ENCODE peak calls at places on chromosomes 3 and 15, in six cellular contexts. L is GM23338, Y is substantia nigra, X is WERI-Rb-1, N is left ventricle myocardium inferior, F is heart left ventricle. H is an unnamed sample.

GRCh38 chr15:43930079-43930478 is 103.3 kb downstream of the WDR76 start:
- DNase-seq in F (no peak), N (no peak), Y (no peak), L (peak), X (peak), H (no peak)

GRCh38 chr3:186287723-186288122 is 74.3 kb downstream of the DGKG start:
- DNase-seq in L (no peak), F (no peak), Y (no peak), X (no peak), N (no peak), H (no peak)

GRCh38 chr15:31062310-31062964 is 39.1 kb downstream of the TRPM1 start:
- DNase-seq in N (no peak), X (no peak), L (no peak), F (no peak), Y (no peak), H (no peak)

GRCh38 chr15:90007089-90007487 is 6.0 kb downstream of the ZNF710 start:
- DNase-seq in Y (no peak), L (no peak), N (no peak), X (no peak), F (no peak), H (no peak)

GRCh38 chr3:139634236-139634635 is 43.5 kb downstream of the NMNAT3 start:
- DNase-seq in L (no peak), N (no peak), F (no peak), Y (no peak), X (no peak), H (no peak)

GRCh38 chr15:54082836-54083492 is 104.7 kb downstream of the UNC13C start:
- DNase-seq in Y (no peak), L (peak), X (peak), N (no peak), F (no peak), H (no peak)

GRCh38 chr3:152379415-152380042 is 110.8 kb downstream of the MBNL1 start:
- DNase-seq in F (no peak), N (no peak), L (no peak), Y (no peak), X (no peak), H (no peak)

GRCh38 chr3:9946112-9947024 is 5.8 kb downstream of the PRRT3 start:
- DNase-seq in Y (peak), L (peak), F (peak), X (peak), N (peak), H (peak)

GRCh38 chr3:184549793-184550585 is 11.6 kb upstream of the EPHB3 start:
- DNase-seq in X (peak), N (no peak), F (no peak), Y (peak), L (no peak), H (no peak)

GRCh38 chr3:42656680-42657610 is 3.4 kb downstream of the ZBTB47 start:
- DNase-seq in L (no peak), X (no peak), F (no peak), Y (no peak), N (no peak), H (peak)

GRCh38 chr3:154955907-154956533 is 124.1 kb upstream of the MME start:
- DNase-seq in L (no peak), Y (no peak), X (no peak), F (no peak), N (no peak), H (no peak)

GRCh38 chr3:117709108-117709507 is 999.5 kb downstream of the TUSC7 start:
- DNase-seq in Y (no peak), L (no peak), F (no peak), N (no peak), X (no peak), H (no peak)

GRCh38 chr3:127889461-127889863 is 25.6 kb upstream of the KBTBD12 start:
- DNase-seq in N (no peak), X (no peak), L (no peak), F (no peak), Y (no peak), H (no peak)

GRCh38 chr15:26091184-26091583 is 228.1 kb upstream of the ATP10A start:
- DNase-seq in N (no peak), Y (no peak), L (no peak), F (no peak), X (no peak), H (no peak)

GRCh38 chr3:32045091-32045964 is 61.1 kb upstream of the GPD1L start:
- DNase-seq in F (peak), L (peak), N (no peak), X (peak), Y (no peak), H (no peak)

GRCh38 chr3:107543666-107544065 is 20.9 kb downstream of the BBX start:
- DNase-seq in N (no peak), X (peak), Y (no peak), F (no peak), L (peak), H (no peak)

GRCh38 chr3:55270976-55271375 is 216.1 kb downstream of the WNT5A start:
- DNase-seq in F (no peak), X (no peak), L (no peak), Y (no peak), N (no peak), H (no peak)

GRCh38 chr3:33438284-33438668 is 1.9 kb downstream of the UBP1 start:
- DNase-seq in X (no peak), L (no peak), F (no peak), N (no peak), Y (no peak), H (no peak)

GRCh38 chr3:49653016-49653415 is 21.1 kb upstream of the APEH start:
- DNase-seq in N (no peak), F (no peak), X (no peak), L (no peak), Y (no peak), H (peak)

GRCh38 chr3:38122712-38123290 is 14.1 kb downstream of the ACAA1 start:
- DNase-seq in L (no peak), F (no peak), Y (no peak), N (no peak), X (no peak), H (no peak)

GRCh38 chr15:47872869-47873301 is 155.6 kb downstream of the SEMA6D start:
- DNase-seq in L (no peak), Y (no peak), F (peak), X (no peak), N (no peak), H (no peak)

GRCh38 chr3:172542089-172542488 is 18.9 kb upstream of the TNFSF10 start:
- DNase-seq in X (no peak), L (no peak), Y (no peak), N (no peak), F (no peak), H (no peak)
- H3K27ac ChIP-seq in X (no peak), L (no peak), Y (no peak), N (peak), F (no peak), H (peak)

DNA sequence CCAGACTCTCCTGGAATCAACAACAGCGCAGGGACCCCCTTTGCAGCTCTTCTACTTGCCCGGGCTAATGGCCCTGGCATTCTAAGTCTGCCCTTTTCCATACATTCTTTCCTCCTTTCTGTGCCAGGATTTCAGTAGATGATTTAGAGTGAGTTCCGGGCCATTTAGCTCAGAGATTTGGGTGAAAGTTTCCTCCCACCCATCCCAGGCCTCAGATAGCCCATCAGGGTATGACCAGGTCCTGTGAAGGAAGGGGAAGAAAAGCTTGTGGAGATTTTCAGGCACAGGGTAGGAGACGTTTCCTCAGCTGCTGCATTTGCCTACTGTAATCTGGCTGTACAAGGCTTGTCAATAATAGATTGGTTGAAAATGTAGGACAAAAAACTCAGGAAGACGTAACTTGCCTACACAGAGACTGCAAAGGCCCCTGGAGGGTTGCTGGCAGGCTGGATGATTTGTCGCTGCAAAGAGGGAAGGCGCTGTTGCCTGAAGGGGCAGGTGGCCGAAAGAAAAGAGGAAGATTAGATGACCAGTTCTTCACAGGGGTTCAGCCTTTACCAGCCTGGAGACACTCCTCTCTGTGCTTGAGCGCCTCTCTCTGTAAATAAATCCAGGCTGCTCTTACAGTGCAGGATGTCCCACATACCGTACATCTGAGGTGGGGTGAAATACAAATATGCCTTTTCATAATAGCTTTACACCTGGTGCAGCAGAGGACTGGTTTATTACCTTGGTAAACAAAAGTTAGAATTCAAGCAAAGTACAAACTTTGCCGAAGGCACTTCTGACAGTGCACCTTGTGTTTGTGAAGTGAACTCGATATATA is 63.4 kb upstream of the BCL6 start:
- DNase-seq in X (peak), F (no peak), L (peak), N (no peak), Y (no peak), H (no peak)
- H3K27ac ChIP-seq in X (no peak), F (no peak), L (no peak), N (no peak), Y (no peak), H (no peak)

GRCh38 chr3:193780371-193780770 is 187.4 kb downstream of the OPA1 start:
- DNase-seq in X (no peak), Y (no peak), F (no peak), N (no peak), L (no peak), H (no peak)

GRCh38 chr3:193780810-193781472 is 187.9 kb downstream of the OPA1 start:
- DNase-seq in L (peak), F (peak), Y (peak), N (peak), X (peak), H (peak)

GRCh38 chr3:193782747-193783146 is 189.7 kb downstream of the OPA1 start:
- DNase-seq in F (no peak), Y (no peak), X (no peak), N (no peak), L (no peak), H (no peak)

GRCh38 chr3:193783166-193783896 is 190.3 kb downstream of the OPA1 start:
- DNase-seq in N (no peak), F (no peak), X (no peak), L (no peak), Y (no peak), H (no peak)

GRCh38 chr3:193782280-193782654 is 189.3 kb downstream of the OPA1 start:
- DNase-seq in L (no peak), Y (no peak), F (no peak), X (no peak), N (no peak), H (no peak)
- H3K27ac ChIP-seq in L (no peak), Y (no peak), F (no peak), X (no peak), N (no peak), H (no peak)

GRCh38 chr15:23422946-23423708 is 23.9 kb downstream of the GOLGA6L2 start:
- DNase-seq in X (no peak), Y (no peak), L (no peak), N (no peak), F (no peak), H (peak)
- H3K27ac ChIP-seq in X (no peak), Y (no peak), L (no peak), N (peak), F (peak), H (no peak)

DNA sequence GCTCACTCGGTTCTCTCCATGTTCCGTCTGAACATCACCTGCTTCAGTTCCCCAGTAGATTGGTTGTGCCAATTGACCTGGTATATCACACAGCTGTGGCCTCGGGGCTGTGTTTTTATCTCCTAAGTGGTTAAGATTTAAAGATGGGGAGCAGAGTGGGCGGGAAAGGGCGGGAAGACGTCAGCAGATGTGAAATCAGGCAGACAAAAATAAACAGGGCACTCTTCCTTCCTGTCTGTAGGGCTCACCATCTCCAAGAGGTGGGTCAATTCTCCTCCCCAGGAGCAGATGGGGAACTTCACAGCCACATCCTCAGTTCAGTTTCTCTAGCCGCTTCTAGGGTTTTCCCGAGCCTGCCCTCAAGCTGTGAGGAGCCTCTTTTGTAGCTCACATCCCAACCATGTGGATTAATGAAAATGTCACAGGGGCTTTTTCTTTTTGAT is 26.8 kb upstream of the LIMD1 start:
- DNase-seq in F (no peak), L (no peak), N (no peak), Y (peak), X (no peak), H (no peak)
- H3K27ac ChIP-seq in F (no peak), L (no peak), N (peak), Y (peak), X (no peak), H (no peak)

GRCh38 chr3:52054689-52055511 is 1.5 kb downstream of the DUSP7 start:
- DNase-seq in N (no peak), X (no peak), F (no peak), Y (no peak), L (peak), H (no peak)
- H3K27ac ChIP-seq in N (peak), X (peak), F (peak), Y (peak), L (no peak), H (peak)

GRCh38 chr3:8499181-8499611 is 2.4 kb upstream of the LMCD1 start:
- DNase-seq in X (no peak), Y (peak), F (no peak), L (peak), N (no peak), H (no peak)
- H3K27ac ChIP-seq in X (no peak), Y (peak), F (peak), L (peak), N (peak), H (peak)

DNA sequence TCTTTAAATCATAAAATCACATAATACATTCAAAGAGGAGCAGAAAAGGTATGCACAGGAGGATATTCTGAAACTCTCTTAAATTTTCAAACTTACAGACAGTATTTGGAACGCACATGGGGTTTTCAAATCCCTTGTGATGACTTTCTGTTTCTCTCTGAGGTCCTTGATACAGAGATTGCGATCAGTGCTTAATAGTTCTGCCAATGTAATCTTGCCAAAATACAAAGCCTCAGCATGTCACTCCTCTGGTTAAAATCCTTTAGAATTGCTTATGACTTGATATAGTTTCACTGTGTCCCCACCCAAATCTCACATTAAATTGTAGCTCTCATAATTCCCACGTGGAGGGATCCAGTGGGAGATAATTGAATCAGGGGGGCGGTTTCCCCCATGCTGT is 33.7 kb downstream of the ZNF385D start:
- DNase-seq in F (no peak), N (no peak), X (no peak), Y (no peak), L (no peak), H (no peak)
- H3K27ac ChIP-seq in F (no peak), N (no peak), X (no peak), Y (no peak), L (no peak), H (no peak)

DNA sequence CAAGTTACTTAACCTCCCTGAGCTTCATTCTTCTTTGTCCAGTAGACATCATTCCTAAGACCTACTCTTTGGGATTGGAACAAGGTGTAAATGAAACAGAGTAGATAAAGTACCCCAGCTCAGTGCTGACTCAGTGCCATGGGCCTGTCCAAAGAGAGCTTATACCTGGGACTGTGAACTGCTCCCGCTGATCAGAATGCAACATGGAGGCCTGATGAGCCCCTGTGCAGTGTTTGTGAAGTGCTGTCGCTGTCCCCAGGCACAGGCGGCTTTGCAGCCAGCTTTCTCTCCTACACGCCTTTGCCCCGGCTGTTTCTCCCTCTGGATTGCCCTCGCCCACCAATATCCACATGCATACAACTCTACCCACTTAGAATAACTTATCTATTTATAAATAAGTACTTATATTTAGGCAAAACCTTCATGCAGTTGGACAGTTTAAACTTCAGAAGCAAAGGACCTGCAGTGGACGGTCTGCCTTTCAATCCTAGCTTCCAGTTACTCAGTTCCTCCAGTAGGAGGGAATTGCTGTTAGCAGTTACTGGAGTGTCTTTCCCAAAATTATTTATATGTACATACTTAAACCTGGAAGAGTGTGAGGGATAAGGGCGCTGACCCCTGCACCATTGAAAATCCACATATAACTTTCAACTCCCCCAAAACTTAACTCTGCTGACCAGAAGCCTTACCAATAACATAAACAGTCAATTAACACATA is 80.0 kb downstream of the CORO2B start:
- DNase-seq in L (no peak), F (no peak), N (no peak), Y (no peak), X (peak), H (no peak)
- H3K27ac ChIP-seq in L (no peak), F (no peak), N (peak), Y (peak), X (peak), H (no peak)

H was measured in psoas muscle.